ENCODE peak calls at places on chromosome 7, in four cellular contexts. M is sigmoid colon, C is IMR-90, Y is Peyer's patch. U is an unnamed sample.

GRCh38 chr7:51162724-51163329 is 153.8 kb downstream of the COBL start:
- DNase-seq in C (peak), Y (peak), M (peak), U (no peak)

GRCh38 chr7:116713918-116714317 is 41.9 kb downstream of the MET start:
- DNase-seq in Y (no peak), M (no peak), C (peak), U (no peak)

GRCh38 chr7:22452142-22452763 is 47.7 kb downstream of the STEAP1B start:
- DNase-seq in M (no peak), Y (peak), C (no peak), U (peak)

GRCh38 chr7:4023502-4023901 is 658.6 kb upstream of the FOXK1 start:
- DNase-seq in M (no peak), Y (no peak), C (no peak), U (no peak)

GRCh38 chr7:2299131-2299829 is 15.0 kb downstream of the SNX8 start:
- DNase-seq in Y (peak), C (peak), M (no peak), U (no peak)

GRCh38 chr7:149620961-149621360 is 123.4 kb upstream of the ZNF746 start:
- DNase-seq in Y (peak), M (no peak), C (no peak), U (peak)

GRCh38 chr7:46257766-46258448 is 336.8 kb upstream of the IGFBP3 start:
- DNase-seq in C (peak), M (no peak), Y (no peak), U (no peak)

GRCh38 chr7:128302110-128302509 is 41.6 kb downstream of the RBM28 start:
- DNase-seq in M (no peak), C (no peak), Y (no peak), U (no peak)

GRCh38 chr7:140867467-140868314 is 57.0 kb downstream of the BRAF start:
- DNase-seq in M (no peak), Y (no peak), C (no peak), U (no peak)

GRCh38 chr7:47940482-47941001 is 7.7 kb downstream of the PKD1L1 start:
- DNase-seq in Y (no peak), M (no peak), C (peak), U (no peak)

GRCh38 chr7:151079199-151079910 is 1.3 kb downstream of the FASTK start:
- DNase-seq in C (no peak), M (no peak), Y (no peak), U (no peak)

GRCh38 chr7:157818701-157819516 is 482.1 kb downstream of the DNAJB6 start:
- DNase-seq in C (no peak), Y (no peak), M (no peak), U (no peak)

GRCh38 chr7:4700577-4701235 is 18.6 kb downstream of the FOXK1 start:
- DNase-seq in Y (no peak), M (no peak), C (peak), U (no peak)

GRCh38 chr7:29243777-29244655 is 49.4 kb downstream of the CHN2 start:
- DNase-seq in M (no peak), C (no peak), Y (peak), U (no peak)

GRCh38 chr7:150983893-150984368 is 5.8 kb upstream of the KCNH2 start:
- DNase-seq in M (no peak), Y (no peak), C (peak), U (no peak)

GRCh38 chr7:42247301-42247700 is 10.3 kb upstream of the GLI3 start:
- DNase-seq in Y (no peak), C (peak), M (no peak), U (no peak)
- TF ChIP-seq CTCF in Y (no peak), C (peak), M (peak), U (no peak)

GRCh38 chr7:44922351-44922694 is 37.0 kb upstream of the PURB start:
- DNase-seq in Y (no peak), C (no peak), M (no peak), U (no peak)

GRCh38 chr7:44918029-44918428 is 32.7 kb upstream of the PURB start:
- DNase-seq in C (no peak), Y (no peak), M (no peak), U (no peak)

GRCh38 chr7:44920119-44920518 is 34.8 kb upstream of the PURB start:
- DNase-seq in Y (no peak), M (no peak), C (no peak), U (no peak)

GRCh38 chr7:44917465-44917864 is 32.1 kb upstream of the PURB start:
- DNase-seq in C (no peak), Y (no peak), M (no peak), U (no peak)

GRCh38 chr7:44921607-44922350 is 36.4 kb upstream of the PURB start:
- DNase-seq in C (peak), Y (peak), M (peak), U (peak)
- TF ChIP-seq POLR2A in C (peak), Y (no peak), M (no peak), U (no peak)

GRCh38 chr7:141974831-141975230 is 1.3 kb upstream of the TAS2R38 start:
- DNase-seq in C (no peak), Y (no peak), M (no peak), U (no peak)
- TF ChIP-seq CTCF in C (no peak), Y (peak), M (no peak), U (no peak)

DNA sequence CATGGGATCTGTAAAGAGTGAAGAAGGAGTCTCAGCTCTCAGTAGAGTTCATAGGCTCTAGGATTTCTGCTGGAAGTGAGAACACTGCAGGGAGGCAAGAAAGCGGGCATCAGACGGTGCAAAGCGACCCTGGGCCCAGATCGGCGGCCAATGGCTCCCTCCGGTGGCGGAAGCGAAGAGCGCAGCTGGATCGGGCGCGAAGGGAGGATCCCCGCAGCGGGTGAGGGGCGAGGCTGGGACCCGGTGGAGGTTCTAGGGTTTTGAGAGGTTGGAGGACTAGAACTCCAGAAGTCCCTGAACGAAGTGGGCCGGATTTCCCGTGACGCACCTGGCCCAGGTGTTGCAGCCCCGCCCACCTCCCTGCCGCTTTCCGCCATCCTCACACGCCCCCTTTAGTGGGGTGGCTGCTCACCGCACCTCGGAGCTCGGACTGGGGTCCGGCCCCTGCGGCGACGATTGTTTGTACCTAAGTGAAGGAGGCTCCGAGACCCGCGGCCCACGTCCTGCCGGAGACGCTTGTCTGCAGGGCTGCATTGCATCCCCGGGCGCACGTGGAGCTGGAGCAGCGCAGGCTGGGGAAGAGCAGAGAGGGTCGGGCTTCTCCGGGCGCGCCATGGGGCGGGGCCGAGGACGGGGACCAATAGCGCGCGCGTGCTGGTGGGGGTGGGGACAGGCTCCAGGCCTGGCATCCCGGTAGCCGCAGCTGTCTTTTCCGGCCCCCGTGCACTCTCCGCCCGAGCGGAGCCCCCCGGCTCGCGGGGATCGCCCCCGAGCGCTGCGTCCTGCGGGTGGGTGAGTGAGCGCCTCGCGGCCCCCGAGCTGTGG is at the start of gene SLC12A9:
- DNase-seq in Y (peak), C (peak), M (peak), U (peak)
- TF ChIP-seq POLR2A in Y (peak), C (peak), M (peak), U (no peak)

GRCh38 chr7:26853788-26854393 is 10.5 kb downstream of the SKAP2 start:
- DNase-seq in Y (no peak), C (peak), M (no peak), U (no peak)
- TF ChIP-seq CTCF in Y (peak), C (peak), M (peak), U (peak)

U was measured in upper lobe of left lung.